ENCODE peak calls at places on chromosomes 2 and 18, in seven cellular contexts. O is astrocyte, D is Calu3, B is lung, T is choroid plexus epithelial cell, I is epithelial cell of esophagus, P is tibial artery. G is an unnamed sample.

GRCh38 chr2:84796798-84797197 is 84.1 kb downstream of the TRABD2A start:
- DNase-seq in O (no peak), P (no peak), D (no peak), I (peak), B (no peak), T (no peak), G (no peak)

GRCh38 chr18:59938686-59939085 is 38.9 kb downstream of the PMAIP1 start:
- DNase-seq in P (no peak), O (no peak), B (no peak), T (no peak), I (no peak), D (no peak), G (no peak)

GRCh38 chr2:209383212-209383611 is 40.6 kb upstream of the MAP2 start:
- DNase-seq in T (peak), I (peak), O (peak), D (peak), B (no peak), P (no peak), G (no peak)

GRCh38 chr2:226435146-226435545 is 364.5 kb downstream of the IRS1 start:
- DNase-seq in O (no peak), B (no peak), I (no peak), T (no peak), P (no peak), D (no peak), G (no peak)

GRCh38 chr2:21740529-21740928 is 616.8 kb downstream of the TDRD15 start:
- DNase-seq in O (no peak), B (no peak), I (no peak), D (no peak), T (peak), P (no peak), G (no peak)

GRCh38 chr2:25819597-25820039 is 58.7 kb downstream of the ASXL2 start:
- DNase-seq in D (no peak), I (no peak), P (no peak), B (no peak), O (no peak), T (no peak), G (no peak)

GRCh38 chr2:176075476-176075875 is 8.3 kb downstream of the EVX2 start:
- DNase-seq in O (no peak), T (no peak), P (no peak), D (no peak), I (no peak), B (no peak), G (no peak)

GRCh38 chr2:222318712-222319575 is 20.1 kb upstream of the PAX3 start:
- DNase-seq in D (peak), O (no peak), T (peak), B (no peak), P (no peak), I (peak), G (no peak)

DNA sequence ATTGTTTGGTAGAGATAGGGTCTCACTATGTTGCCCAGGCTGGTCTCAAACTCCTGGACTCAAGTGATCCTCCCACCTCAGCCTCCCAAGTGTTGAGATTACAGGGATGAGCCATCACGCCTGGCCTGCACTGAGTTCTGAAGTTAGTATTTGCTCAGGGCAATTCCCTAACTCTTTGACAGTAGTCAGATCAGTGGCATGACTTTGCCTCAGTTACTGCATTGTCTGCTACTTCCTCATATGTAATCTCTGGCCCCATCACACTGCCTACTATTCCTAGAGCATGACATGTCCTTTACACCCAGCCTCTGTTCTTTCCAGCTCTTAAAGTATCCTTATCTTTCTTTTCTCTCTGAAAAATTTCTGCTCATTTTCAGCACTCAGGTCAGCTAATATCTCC is 193.5 kb downstream of the LDLRAD4 start:
- DNase-seq in I (no peak), P (no peak), D (no peak), T (no peak), B (no peak), O (no peak), G (no peak)
- TF ChIP-seq CTCF in I (no peak), P (no peak), D (no peak), T (no peak), B (no peak), O (no peak), G (no peak)

DNA sequence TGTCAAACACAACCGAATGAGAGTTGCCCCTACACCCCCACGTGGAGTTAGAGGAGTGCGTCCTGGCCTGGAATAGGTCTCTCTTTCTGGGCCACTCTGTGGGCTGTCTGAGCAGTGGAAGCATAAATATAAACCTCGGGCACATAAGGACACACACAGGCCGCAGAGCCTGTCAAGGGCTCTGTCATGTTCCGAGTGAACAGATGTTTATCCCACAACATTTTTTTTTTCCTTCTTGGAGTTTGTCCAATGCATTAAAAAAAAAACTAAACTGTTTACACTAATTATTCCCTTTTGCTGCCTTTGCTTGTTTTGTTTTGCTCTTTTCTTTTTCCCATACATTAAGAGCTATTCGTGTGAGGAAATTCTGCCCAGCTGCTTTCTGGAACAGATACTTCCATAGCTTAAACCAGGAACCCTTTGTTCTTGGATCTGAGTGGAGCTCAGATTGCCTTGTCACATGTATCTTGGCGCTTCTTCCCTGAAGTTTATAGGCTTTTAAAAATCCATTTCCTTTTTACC is 228.3 kb upstream of the FOSL2 start:
- DNase-seq in B (no peak), I (no peak), P (no peak), T (peak), O (no peak), D (no peak), G (peak)
- TF ChIP-seq CTCF in B (no peak), I (no peak), P (no peak), T (no peak), O (no peak), D (no peak), G (peak)

GRCh38 chr18:63339920-63340484 is 20.4 kb upstream of the BCL2 start:
- DNase-seq in D (peak), T (peak), O (no peak), I (peak), B (no peak), P (no peak), G (no peak)
- TF ChIP-seq CTCF in D (peak), T (peak), O (peak), I (peak), B (peak), P (peak), G (peak)

GRCh38 chr2:53515435-53516332 is 251.9 kb upstream of the CHAC2 start:
- DNase-seq in I (peak), D (peak), T (no peak), B (no peak), P (no peak), O (no peak), G (no peak)
- TF ChIP-seq CTCF in I (no peak), D (no peak), T (no peak), B (no peak), P (no peak), O (no peak), G (no peak)

GRCh38 chr2:170377469-170378207 is 199.7 kb downstream of the MYO3B start:
- DNase-seq in O (no peak), T (peak), P (no peak), I (no peak), D (no peak), B (no peak), G (no peak)
- TF ChIP-seq CTCF in O (no peak), T (peak), P (no peak), I (no peak), D (no peak), B (no peak), G (no peak)

GRCh38 chr18:63979409-63979908 is 9.6 kb downstream of the SERPINB8 start:
- DNase-seq in I (peak), O (peak), T (peak), P (no peak), B (peak), D (peak), G (no peak)
- TF ChIP-seq CTCF in I (peak), O (peak), T (peak), P (peak), B (peak), D (peak), G (peak)

GRCh38 chr2:75634945-75635344 is 11.6 kb upstream of the MRPL19 start:
- DNase-seq in D (no peak), I (peak), B (no peak), P (no peak), O (no peak), T (no peak), G (no peak)

GRCh38 chr2:75633620-75634019 is 13.0 kb upstream of the MRPL19 start:
- DNase-seq in B (no peak), P (no peak), T (no peak), D (no peak), I (no peak), O (no peak), G (no peak)

GRCh38 chr2:75641587-75641986 is 5.0 kb upstream of the MRPL19 start:
- DNase-seq in P (no peak), D (no peak), I (no peak), T (no peak), B (peak), O (no peak), G (no peak)

GRCh38 chr2:75640621-75641121 is 5.9 kb upstream of the MRPL19 start:
- DNase-seq in T (peak), D (peak), I (peak), B (peak), P (peak), O (peak), G (peak)

DNA sequence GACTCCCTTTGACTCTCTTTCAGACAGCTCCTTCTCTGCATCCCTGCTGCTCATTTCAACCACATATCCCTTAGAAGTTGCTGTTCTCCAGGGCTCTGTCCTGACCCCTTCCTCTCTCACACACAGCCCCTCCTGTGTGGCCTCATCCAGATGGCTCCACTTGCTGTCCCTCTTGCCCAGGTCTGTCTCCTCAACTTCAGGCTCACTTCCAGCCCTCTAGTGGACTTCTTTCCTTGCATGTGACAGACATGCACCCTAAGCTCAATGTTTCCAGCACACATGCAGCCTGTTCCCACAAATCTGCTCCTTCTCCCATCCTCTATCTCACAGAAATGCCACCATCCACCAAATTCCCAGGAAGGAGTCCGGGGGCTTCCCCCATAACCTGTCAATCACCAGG is 9.0 kb upstream of the MRPL19 start:
- DNase-seq in I (no peak), P (no peak), B (no peak), O (no peak), T (no peak), D (no peak), G (no peak)
- TF ChIP-seq CTCF in I (no peak), P (no peak), B (no peak), O (no peak), T (peak), D (no peak), G (no peak)

DNA sequence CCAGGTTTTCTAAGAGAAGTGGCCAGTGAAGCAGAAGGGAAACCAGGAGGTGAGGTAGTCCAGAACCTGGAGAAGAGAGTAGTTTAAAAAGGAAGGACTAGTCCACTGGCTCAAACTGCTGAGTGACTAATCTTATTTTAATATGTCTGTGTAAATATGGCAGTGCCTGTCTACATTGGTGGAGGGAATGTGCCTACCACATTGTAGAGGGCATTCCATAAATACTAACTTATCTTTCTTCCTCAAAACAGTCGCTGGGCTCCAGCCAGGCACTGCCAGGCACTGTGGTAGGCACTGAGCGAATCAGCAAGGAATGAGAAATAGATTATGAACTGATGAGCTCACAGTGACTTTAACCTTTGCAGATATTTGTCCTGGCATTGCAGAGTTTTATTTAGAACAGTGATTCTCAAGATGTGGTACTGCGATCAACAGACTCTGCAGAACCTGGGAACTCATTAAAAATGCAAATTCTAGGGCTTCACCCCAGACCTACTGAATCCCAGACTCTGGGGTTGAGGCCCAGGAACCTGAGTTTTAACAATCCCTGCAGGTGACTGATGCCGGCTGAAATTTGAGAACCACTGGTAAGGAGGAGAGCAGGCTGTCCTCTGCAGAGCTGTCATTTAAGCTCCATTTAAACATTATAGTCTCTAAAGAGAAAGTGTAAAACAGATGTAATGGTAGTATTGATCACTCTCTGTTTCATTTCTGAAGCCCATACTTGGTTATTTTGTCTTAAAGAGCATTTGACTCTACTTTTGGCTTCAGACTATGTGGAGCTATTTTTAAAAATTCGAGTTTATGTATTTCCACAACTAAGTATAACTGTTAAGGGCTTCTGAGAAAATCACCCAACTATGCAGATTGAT is 487.9 kb downstream of the DLGAP1 start:
- DNase-seq in I (peak), T (peak), D (peak), B (no peak), O (peak), P (no peak), G (peak)
- TF ChIP-seq CTCF in I (no peak), T (no peak), D (no peak), B (no peak), O (no peak), P (no peak), G (no peak)

G was measured in heart right ventricle.